ENCODE peak calls at places on chromosomes 11 and 22, in seven cellular contexts. B is GM03348; Z is activated CD4-positive, alpha-beta T cell treated with anti-CD3 and anti-CD28 coated beads, Interleukin-2, amount 50 U/mL, for 1 hour; P is lung; D is AG08396; M is fibroblast of the conjunctiva; G is NCI-H187 treated with DMSO at 0.1 percent for 48 hours. R is an unnamed sample.

GRCh38 chr11:108897071-108897481 is 232.2 kb downstream of the DDX10 start:
- DNase-seq in B (no peak), Z (no peak), P (no peak), D (no peak), M (no peak), G (no peak), R (no peak)

GRCh38 chr11:113684558-113684957 is 21.6 kb downstream of the TMPRSS5 start:
- DNase-seq in B (peak; percentile 40), Z (no peak), P (no peak), D (no peak), M (no peak), G (no peak), R (no peak)

GRCh38 chr11:11037162-11037732 is 179.4 kb upstream of the ZBED5 start:
- DNase-seq in B (no peak), Z (no peak), P (no peak), D (no peak), M (no peak), G (no peak), R (no peak)

GRCh38 chr11:112106070-112106469 is 19.4 kb downstream of the SDHD start:
- DNase-seq in B (no peak), Z (no peak), P (no peak), D (no peak), M (no peak), G (no peak), R (no peak)

GRCh38 chr11:97972731-97973130 is 1048.0 kb upstream of the CNTN5 start:
- DNase-seq in B (no peak), Z (no peak), P (no peak), D (no peak), M (no peak), G (no peak), R (no peak)

GRCh38 chr22:39180566-39180965 is 28.1 kb upstream of the CBX7 start:
- DNase-seq in B (no peak), Z (no peak), P (no peak), D (no peak), M (no peak), G (no peak), R (no peak)

GRCh38 chr11:86902345-86902744 is 52.9 kb downstream of the FZD4 start:
- DNase-seq in B (no peak), Z (no peak), P (no peak), D (no peak), M (no peak), G (no peak), R (no peak)

GRCh38 chr11:65382804-65383368 is 440 bp upstream of the SLC25A45 start:
- DNase-seq in B (no peak), Z (no peak), P (peak; percentile 87), D (no peak), M (no peak), G (no peak), R (no peak)

GRCh38 chr22:20926243-20926642 is 9.0 kb downstream of the CRKL start:
- DNase-seq in B (no peak), Z (no peak), P (no peak), D (no peak), M (no peak), G (no peak), R (no peak)

GRCh38 chr11:63610604-63611394 is 3.4 kb downstream of the PLAAT3 start:
- DNase-seq in B (no peak), Z (no peak), P (no peak), D (no peak), M (no peak), G (peak; percentile 48), R (no peak)

GRCh38 chr22:33875316-33875715 is 45.0 kb downstream of the LARGE1 start:
- DNase-seq in B (no peak), Z (no peak), P (no peak), D (no peak), M (no peak), G (no peak), R (no peak)

GRCh38 chr11:124740277-124740882 is 638 bp downstream of the NRGN start:
- DNase-seq in B (no peak), Z (peak; percentile 54), P (peak; percentile 55), D (peak; percentile 66), M (no peak), G (no peak), R (no peak)

GRCh38 chr11:68311155-68312116 is 955 bp upstream of the LRP5 start:
- DNase-seq in B (no peak), Z (no peak), P (no peak), D (no peak), M (no peak), G (no peak), R (no peak)

GRCh38 chr22:49724893-49725489 is 102.7 kb downstream of the BRD1 start:
- DNase-seq in B (peak; percentile 89), Z (peak; percentile 68), P (no peak), D (peak; percentile 88), M (no peak), G (no peak), R (peak; percentile 48)

GRCh38 chr22:37503850-37504249 is 15.4 kb downstream of the CARD10 start:
- DNase-seq in B (no peak), Z (no peak), P (no peak), D (no peak), M (no peak), G (no peak), R (no peak)

GRCh38 chr22:26584010-26584409 is 5.9 kb downstream of the TPST2 start:
- DNase-seq in B (no peak), Z (no peak), P (no peak), D (no peak), M (no peak), G (no peak), R (no peak)

GRCh38 chr11:133337905-133338536 is 194.3 kb downstream of the OPCML start:
- DNase-seq in B (no peak), Z (no peak), P (no peak), D (no peak), M (no peak), G (no peak), R (no peak)

GRCh38 chr11:19422257-19422656 is 181.5 kb upstream of the E2F8 start:
- DNase-seq in B (no peak), Z (no peak), P (no peak), D (no peak), M (no peak), G (no peak), R (no peak)

GRCh38 chr11:15594607-15595006 is 479.9 kb downstream of the INSC start:
- DNase-seq in B (no peak), Z (no peak), P (no peak), D (no peak), M (no peak), G (no peak), R (no peak)

GRCh38 chr11:57751676-57752253 is at the start of gene BTBD18:
- DNase-seq in B (peak; percentile 45), Z (no peak), P (peak; percentile 36), D (peak; percentile 66), M (peak; percentile 42), G (no peak), R (no peak)

GRCh38 chr11:116452447-116452846 is 320.3 kb downstream of the BUD13 start:
- DNase-seq in B (no peak), Z (no peak), P (no peak), D (no peak), M (no peak), G (no peak), R (no peak)

GRCh38 chr11:46410021-46410420 is 18.4 kb upstream of the CHRM4 start:
- DNase-seq in B (no peak), Z (no peak), P (no peak), D (no peak), M (no peak), G (no peak), R (no peak)

GRCh38 chr11:36186340-36186739 is 102.9 kb downstream of the COMMD9 start:
- DNase-seq in B (peak; percentile 34), Z (no peak), P (no peak), D (peak; percentile 48), M (peak; percentile 95), G (no peak), R (no peak)

GRCh38 chr11:65435330-65435931 is 12.8 kb downstream of the NEAT1 start:
- DNase-seq in B (no peak), Z (no peak), P (no peak), D (no peak), M (no peak), G (no peak), R (no peak)

GRCh38 chr22:49856343-49856742 is 2.7 kb downstream of the ZBED4 start:
- DNase-seq in B (no peak), Z (no peak), P (no peak), D (no peak), M (no peak), G (no peak), R (no peak)

GRCh38 chr11:64246874-64247728 is at the start of gene PPP1R14B:
- DNase-seq in B (peak; percentile 94), Z (peak; percentile 77), P (peak; percentile 87), D (peak; percentile 94), M (peak; percentile 76), G (peak; percentile 48), R (peak; percentile 71)

GRCh38 chr11:17412488-17413180 is 24.2 kb upstream of the KCNJ11 start:
- DNase-seq in B (no peak), Z (no peak), P (no peak), D (no peak), M (no peak), G (no peak), R (no peak)

GRCh38 chr22:26725012-26725676 is 67.8 kb downstream of the MIAT start:
- DNase-seq in B (peak; percentile 35), Z (no peak), P (no peak), D (no peak), M (no peak), G (no peak), R (no peak)

GRCh38 chr22:21104126-21104691 is 58.5 kb downstream of the LRRC74B start:
- DNase-seq in B (no peak), Z (no peak), P (no peak), D (no peak), M (no peak), G (no peak), R (no peak)

GRCh38 chr11:117900720-117901440 is 24.4 kb upstream of the FXYD6 start:
- DNase-seq in B (no peak), Z (no peak), P (no peak), D (no peak), M (no peak), G (no peak), R (no peak)

GRCh38 chr11:64207247-64208085 is 945 bp downstream of the FERMT3 start:
- DNase-seq in B (peak; percentile 78), Z (peak; percentile 61), P (peak; percentile 59), D (peak; percentile 68), M (no peak), G (no peak), R (peak; percentile 29)

GRCh38 chr22:31230871-31231621 is 18.9 kb downstream of the LIMK2 start:
- DNase-seq in B (peak; percentile 63), Z (peak; percentile 60), P (peak; percentile 52), D (peak; percentile 59), M (peak; percentile 46), G (no peak), R (no peak)

GRCh38 chr11:48111941-48112340 is 104.7 kb upstream of the OR4B1 start:
- DNase-seq in B (no peak), Z (no peak), P (no peak), D (no peak), M (no peak), G (no peak), R (no peak)